ENCODE peak calls at places on chromosomes 6 and 20, in nine cellular contexts. N, G, B, J, H, V, C, S and O are unnamed samples.
A peak's percentile ranks its signal among the peaks of the same experiment; 100 is the strongest.

GRCh38 chr6:456358-456857 is 64.9 kb downstream of the IRF4 start:
- DNase-seq in S (no peak), N (no peak), H (no peak), G (no peak), V (no peak), B (no peak), J (no peak), C (peak; percentile 54), O (no peak)

GRCh38 chr6:30311101-30311500 is 15.6 kb upstream of the TRIM39 start:
- DNase-seq in B (no peak), N (no peak), V (no peak), J (no peak), S (no peak), H (no peak), C (no peak), G (no peak), O (no peak)

GRCh38 chr6:36028088-36028886 is 679 bp downstream of the MAPK14 start:
- DNase-seq in B (no peak), C (peak; percentile 74), J (peak; percentile 65), N (peak; percentile 37), G (peak; percentile 30), H (peak; percentile 67), V (peak; percentile 72), S (peak; percentile 30), O (peak; percentile 47)

GRCh38 chr6:11650297-11650696 is 112.7 kb downstream of the TMEM170B start:
- DNase-seq in V (no peak), G (no peak), S (no peak), B (no peak), N (peak; percentile 29), H (no peak), C (peak; percentile 91), J (no peak), O (no peak)

GRCh38 chr6:24926639-24927038 is 9.1 kb downstream of the RIPOR2 start:
- DNase-seq in G (no peak), N (no peak), B (no peak), J (no peak), H (no peak), C (no peak), V (no peak), S (no peak), O (no peak)

GRCh38 chr6:49027644-49028043 is 435.4 kb downstream of the MMUT start:
- DNase-seq in J (no peak), G (no peak), S (no peak), N (no peak), V (no peak), H (no peak), B (no peak), C (no peak), O (no peak)

GRCh38 chr20:24153101-24154040 is 164.8 kb upstream of the GGTLC1 start:
- DNase-seq in S (no peak), C (no peak), N (peak; percentile 40), G (no peak), V (no peak), H (no peak), J (no peak), B (no peak), O (no peak)

GRCh38 chr6:402901-403658 is 11.5 kb downstream of the IRF4 start:
- DNase-seq in N (no peak), H (no peak), V (no peak), J (no peak), G (no peak), C (no peak), B (no peak), S (no peak), O (no peak)

DNA sequence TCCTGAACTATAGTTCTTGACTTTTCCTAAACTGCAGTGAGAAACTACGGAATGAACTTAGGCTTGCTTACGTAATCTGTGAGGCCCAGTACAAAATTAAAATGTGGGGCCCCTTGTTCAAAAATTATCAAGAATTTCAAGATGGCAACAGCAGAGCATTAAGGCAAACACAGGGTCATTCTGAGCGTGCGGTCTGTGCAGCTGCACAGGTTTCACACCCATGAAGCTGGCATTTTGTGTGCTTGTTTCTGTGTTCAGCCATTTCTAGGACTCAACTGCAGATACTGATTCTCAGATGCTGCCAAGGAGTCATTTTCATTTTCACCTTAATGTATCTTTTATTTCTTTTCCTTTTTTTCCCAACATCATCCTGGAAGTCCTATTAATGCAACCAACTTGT is 49.6 kb upstream of the HBS1L start:
- DNase-seq in J (no peak), N (no peak), C (no peak), V (no peak), S (no peak), H (no peak), G (no peak), B (no peak), O (no peak)
- TF ChIP-seq CTCF in J (no peak), N (no peak), C (no peak), V (no peak), S (no peak), H (no peak), G (no peak), B (no peak), O (no peak)

GRCh38 chr6:46706464-46706863 is 18.8 kb downstream of the TDRD6 start:
- DNase-seq in G (no peak), C (no peak), H (no peak), V (no peak), B (no peak), J (no peak), S (no peak), N (no peak), O (no peak)

GRCh38 chr6:46704562-46704961 is 16.9 kb downstream of the TDRD6 start:
- DNase-seq in S (no peak), N (peak; percentile 12), C (no peak), V (no peak), H (no peak), B (no peak), J (no peak), G (no peak), O (no peak)
- TF ChIP-seq CTCF in S (no peak), N (no peak), C (peak; percentile 26), V (no peak), H (no peak), B (no peak), J (no peak), G (no peak), O (peak; percentile 69)

GRCh38 chr6:2598867-2599266 is 151.9 kb downstream of the MYLK4 start:
- DNase-seq in B (no peak), H (no peak), C (no peak), S (no peak), V (no peak), J (no peak), N (no peak), G (no peak), O (no peak)

GRCh38 chr6:2599817-2600216 is 150.9 kb downstream of the MYLK4 start:
- DNase-seq in J (no peak), G (no peak), S (no peak), V (no peak), B (no peak), H (no peak), N (no peak), C (no peak), O (no peak)

GRCh38 chr6:2594868-2595267 is 155.9 kb downstream of the MYLK4 start:
- DNase-seq in V (no peak), S (no peak), B (no peak), H (no peak), G (no peak), N (no peak), J (no peak), C (no peak), O (no peak)

GRCh38 chr6:2593167-2593566 is 157.6 kb downstream of the MYLK4 start:
- DNase-seq in J (no peak), S (no peak), V (no peak), N (no peak), C (no peak), G (no peak), B (no peak), H (no peak), O (no peak)

GRCh38 chr6:2596222-2596621 is 154.5 kb downstream of the MYLK4 start:
- DNase-seq in G (no peak), N (peak; percentile 23), C (peak; percentile 79), S (no peak), J (no peak), H (no peak), B (no peak), V (no peak), O (no peak)
- TF ChIP-seq CTCF in G (peak; percentile 61), N (peak; percentile 52), C (peak; percentile 85), S (peak; percentile 20), J (no peak), H (no peak), B (no peak), V (no peak), O (no peak)

DNA sequence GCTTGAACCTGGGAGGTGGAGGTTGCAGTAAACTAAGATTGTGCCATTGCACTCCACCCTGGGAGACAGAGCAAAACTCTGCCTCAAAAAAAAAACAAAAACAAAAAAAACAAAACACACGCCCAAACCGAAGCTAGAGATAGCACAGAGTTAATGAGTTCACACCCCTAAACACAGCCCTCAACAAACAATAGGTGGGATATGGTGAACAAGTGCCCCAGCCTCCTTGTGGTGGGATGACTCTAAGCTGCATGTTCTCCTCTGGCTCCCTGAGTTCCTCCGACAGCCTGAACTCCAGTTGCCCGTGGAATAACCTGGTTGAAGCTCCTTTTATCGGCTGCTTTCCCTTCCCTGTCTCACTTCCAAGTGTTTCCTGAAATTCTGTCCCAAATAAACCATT is 22.1 kb upstream of the DSN1 start:
- DNase-seq in S (no peak), G (no peak), N (no peak), J (no peak), B (no peak), V (no peak), C (no peak), H (no peak), O (no peak)
- TF ChIP-seq CTCF in S (no peak), G (no peak), N (no peak), J (no peak), B (no peak), V (no peak), C (peak; percentile 64), H (no peak), O (no peak)

GRCh38 chr6:2488578-2488977 is 243.2 kb upstream of the GMDS start:
- DNase-seq in S (no peak), H (no peak), G (no peak), B (no peak), N (no peak), J (no peak), V (no peak), C (no peak), O (no peak)
- TF ChIP-seq CTCF in S (no peak), H (no peak), G (no peak), B (no peak), N (no peak), J (no peak), V (no peak), C (no peak), O (no peak)